ENCODE peak calls at places on chromosomes 7 and 10, in nine cellular contexts. J, W, V, X, C, I, U, D and Y are unnamed samples.

GRCh38 chr7:128201690-128202085 is 39.4 kb upstream of the LEP start:
- DNase-seq in J (no peak), W (no peak), V (no peak), X (no peak), C (no peak), I (no peak), U (no peak), D (no peak), Y (no peak)

GRCh38 chr10:73576178-73576889 is 14.8 kb downstream of the USP54 start:
- DNase-seq in J (peak), W (no peak), V (no peak), X (no peak), C (peak), I (no peak), U (no peak), D (no peak), Y (peak)

GRCh38 chr10:63323930-63324854 is 141.6 kb downstream of the JMJD1C start:
- DNase-seq in J (no peak), W (no peak), V (no peak), X (no peak), C (no peak), I (no peak), U (no peak), D (no peak), Y (no peak)

GRCh38 chr10:30115391-30116253 is 56.2 kb upstream of the JCAD start:
- DNase-seq in J (peak), W (no peak), V (no peak), X (no peak), C (no peak), I (no peak), U (no peak), D (no peak), Y (no peak)

GRCh38 chr10:128875955-128876354 is 591.1 kb upstream of the MGMT start:
- DNase-seq in J (no peak), W (no peak), V (peak), X (no peak), C (no peak), I (no peak), U (no peak), D (peak), Y (no peak)

GRCh38 chr7:94763268-94763667 is 107.3 kb upstream of the SGCE start:
- DNase-seq in J (no peak), W (no peak), V (no peak), X (no peak), C (no peak), I (no peak), U (no peak), D (no peak), Y (no peak)

GRCh38 chr10:21637795-21638194 is 103.8 kb downstream of the MLLT10 start:
- DNase-seq in J (no peak), W (no peak), V (no peak), X (no peak), C (no peak), I (no peak), U (no peak), D (no peak), Y (no peak)

GRCh38 chr7:34155225-34155908 is 250.0 kb downstream of the BMPER start:
- DNase-seq in J (no peak), W (no peak), V (no peak), X (no peak), C (peak), I (no peak), U (no peak), D (no peak), Y (no peak)

GRCh38 chr10:129952771-129953489 is 11.1 kb downstream of the EBF3 start:
- DNase-seq in J (no peak), W (no peak), V (no peak), X (no peak), C (no peak), I (no peak), U (no peak), D (no peak), Y (no peak)

GRCh38 chr7:50450691-50451051 is 521 bp upstream of the FIGNL1 start:
- DNase-seq in J (peak), W (no peak), V (no peak), X (no peak), C (peak), I (no peak), U (no peak), D (peak), Y (no peak)

GRCh38 chr10:88271736-88272135 is 311.4 kb downstream of the RNLS start:
- DNase-seq in J (no peak), W (no peak), V (no peak), X (no peak), C (no peak), I (no peak), U (no peak), D (no peak), Y (peak)

GRCh38 chr10:8045728-8046494 is 8.6 kb upstream of the GATA3 start:
- DNase-seq in J (no peak), W (no peak), V (no peak), X (no peak), C (no peak), I (no peak), U (no peak), D (no peak), Y (no peak)

GRCh38 chr7:91880413-91881241 is at the start of gene MTERF1:
- DNase-seq in J (peak), W (peak), V (peak), X (peak), C (peak), I (peak), U (peak), D (peak), Y (peak)

GRCh38 chr10:77782328-77783061 is 144.1 kb downstream of the DLG5 start:
- DNase-seq in J (no peak), W (no peak), V (no peak), X (no peak), C (no peak), I (no peak), U (no peak), D (no peak), Y (no peak)

GRCh38 chr10:71756441-71757191 is 16.7 kb downstream of the VSIR start:
- DNase-seq in J (no peak), W (no peak), V (no peak), X (no peak), C (no peak), I (no peak), U (no peak), D (no peak), Y (no peak)

GRCh38 chr7:1667566-1668485 is 2.3 kb upstream of the ELFN1 start:
- DNase-seq in J (no peak), W (peak), V (no peak), X (no peak), C (peak), I (no peak), U (no peak), D (peak), Y (no peak)

GRCh38 chr7:47944536-47945260 is 3.6 kb downstream of the PKD1L1 start:
- DNase-seq in J (no peak), W (no peak), V (no peak), X (no peak), C (no peak), I (no peak), U (no peak), D (no peak), Y (no peak)

GRCh38 chr10:131014271-131014670 is 297.2 kb downstream of the TCERG1L start:
- DNase-seq in J (no peak), W (no peak), V (no peak), X (no peak), C (no peak), I (no peak), U (no peak), D (no peak), Y (no peak)

GRCh38 chr7:1561036-1561940 is 5.3 kb upstream of the TMEM184A start:
- DNase-seq in J (no peak), W (no peak), V (no peak), X (no peak), C (no peak), I (no peak), U (no peak), D (no peak), Y (no peak)

GRCh38 chr10:22669163-22669711 is 45.1 kb downstream of the PIP4K2A start:
- DNase-seq in J (no peak), W (no peak), V (no peak), X (no peak), C (no peak), I (no peak), U (no peak), D (no peak), Y (no peak)

GRCh38 chr10:114311023-114311422 is 72.0 kb downstream of the VWA2 start:
- DNase-seq in J (no peak), W (no peak), V (no peak), X (no peak), C (no peak), I (no peak), U (no peak), D (no peak), Y (no peak)

GRCh38 chr10:133261726-133262325 is 14.8 kb downstream of the ADAM8 start:
- DNase-seq in J (peak), W (peak), V (peak), X (no peak), C (peak), I (peak), U (no peak), D (peak), Y (peak)

GRCh38 chr10:60310746-60311145 is 78.9 kb downstream of the ANK3 start:
- DNase-seq in J (peak), W (no peak), V (no peak), X (no peak), C (no peak), I (no peak), U (no peak), D (no peak), Y (no peak)

GRCh38 chr7:90453259-90453891 is 16.1 kb upstream of the PTTG1IP2 start:
- DNase-seq in J (no peak), W (no peak), V (no peak), X (no peak), C (no peak), I (no peak), U (no peak), D (no peak), Y (no peak)

GRCh38 chr10:32459072-32459703 is 13.2 kb downstream of the CCDC7 start:
- DNase-seq in J (peak), W (no peak), V (no peak), X (no peak), C (no peak), I (no peak), U (no peak), D (no peak), Y (no peak)

GRCh38 chr7:81470084-81470723 is 299.6 kb downstream of the HGF start:
- DNase-seq in J (peak), W (peak), V (no peak), X (peak), C (peak), I (peak), U (peak), D (peak), Y (peak)

GRCh38 chr7:44288811-44289340 is 36.5 kb downstream of the CAMK2B start:
- DNase-seq in J (no peak), W (peak), V (peak), X (no peak), C (peak), I (no peak), U (no peak), D (peak), Y (peak)
- H3K27ac ChIP-seq in J (no peak), W (no peak), V (no peak), X (no peak), C (no peak), I (no peak), U (no peak), D (no peak), Y (no peak)

DNA sequence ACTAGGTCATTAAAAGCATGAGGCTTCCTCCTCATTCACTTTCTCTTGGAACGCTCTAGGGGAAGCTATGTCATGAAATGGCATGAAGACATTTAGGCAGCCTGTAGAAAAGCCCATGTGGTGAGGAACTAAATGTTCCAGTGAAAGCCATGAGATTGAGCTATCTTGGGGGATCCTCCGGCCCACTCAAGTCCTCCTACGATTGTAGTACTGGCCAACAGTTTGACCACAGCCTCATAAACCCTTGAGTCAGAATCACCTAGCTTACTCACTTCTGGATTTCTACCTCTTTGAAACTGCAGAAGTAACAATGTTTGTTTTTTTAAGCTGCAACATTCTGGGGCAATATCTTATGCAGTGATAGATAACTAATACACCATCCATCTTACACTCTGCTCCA is 605.1 kb downstream of the SORCS1 start:
- DNase-seq in J (no peak), W (no peak), V (no peak), X (no peak), C (no peak), I (no peak), U (no peak), D (no peak), Y (no peak)
- H3K27ac ChIP-seq in J (no peak), W (no peak), V (no peak), X (no peak), C (no peak), I (no peak), U (no peak), D (no peak), Y (no peak)

DNA sequence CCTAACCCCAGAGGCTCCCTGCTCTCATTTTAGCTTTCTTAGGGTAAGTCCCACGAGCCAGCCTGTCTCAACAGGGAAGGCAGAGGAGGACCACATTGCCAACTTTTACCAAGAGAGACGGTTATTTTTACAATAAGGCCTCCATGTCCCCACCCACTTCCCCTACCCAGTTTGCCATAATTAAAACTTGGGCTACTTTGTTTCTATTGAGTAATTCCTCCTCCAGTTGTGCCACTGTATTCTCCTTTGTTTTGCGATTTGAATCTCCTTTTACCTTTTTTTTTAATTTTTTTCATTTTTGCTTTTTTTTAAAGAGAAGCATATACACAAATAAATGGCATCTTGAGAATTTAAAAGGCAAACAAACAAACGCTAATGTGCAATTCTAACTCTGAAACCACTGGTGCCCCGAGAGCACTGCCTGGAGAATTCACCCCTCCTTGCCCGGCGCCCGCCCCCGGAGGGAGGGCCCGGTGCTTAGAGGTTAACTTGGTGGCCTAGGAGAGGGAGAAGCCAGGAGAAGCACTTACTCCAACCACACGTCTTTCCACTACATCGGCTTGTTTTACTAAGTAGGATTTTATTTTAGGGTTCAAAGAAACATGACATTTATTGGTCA is 282.3 kb downstream of the USP6NL start:
- DNase-seq in J (no peak), W (no peak), V (no peak), X (no peak), C (no peak), I (no peak), U (no peak), D (no peak), Y (no peak)
- H3K27ac ChIP-seq in J (peak), W (peak), V (peak), X (no peak), C (no peak), I (peak), U (no peak), D (no peak), Y (peak)

GRCh38 chr10:132064771-132065437 is 842 bp upstream of the JAKMIP3 start:
- DNase-seq in J (no peak), W (no peak), V (no peak), X (no peak), C (no peak), I (no peak), U (no peak), D (no peak), Y (no peak)
- H3K27ac ChIP-seq in J (no peak), W (peak), V (no peak), X (no peak), C (peak), I (peak), U (no peak), D (no peak), Y (peak)